ENCODE peak calls at places on chromosomes 6 and 20, in five cellular contexts. F, W, D, H and U are unnamed samples.

GRCh38 chr6:146885708-146886457 is 287.1 kb downstream of the ADGB start:
- DNase-seq in H (no peak), F (no peak), D (no peak), W (no peak), U (no peak)

GRCh38 chr6:94673251-94673650 is 904.1 kb upstream of the MANEA start:
- DNase-seq in D (no peak), W (no peak), H (no peak), F (no peak), U (no peak)

GRCh38 chr20:37464173-37464572 is 56.9 kb upstream of the NNAT start:
- DNase-seq in W (no peak), H (no peak), F (no peak), D (no peak), U (no peak)

GRCh38 chr20:52313335-52313963 is 121.9 kb upstream of the ZFP64 start:
- DNase-seq in D (peak), F (no peak), W (peak), H (peak), U (peak)

GRCh38 chr6:41756354-41756753 is 9.2 kb upstream of the PGC start:
- DNase-seq in F (no peak), W (no peak), D (no peak), H (no peak), U (no peak)

GRCh38 chr20:7798176-7798575 is 142.1 kb downstream of the HAO1 start:
- DNase-seq in F (no peak), D (peak), H (no peak), W (no peak), U (no peak)

GRCh38 chr20:44973053-44973452 is 6.7 kb downstream of the STK4 start:
- DNase-seq in H (peak), D (peak), W (no peak), F (no peak), U (peak)

GRCh38 chr6:101502818-101503217 is 109.3 kb downstream of the GRIK2 start:
- DNase-seq in W (peak), D (no peak), H (no peak), F (no peak), U (no peak)

GRCh38 chr6:166850677-166851076 is 105.7 kb downstream of the RNASET2 start:
- DNase-seq in W (no peak), D (no peak), H (no peak), F (no peak), U (no peak)

GRCh38 chr6:19613678-19614077 is 223.5 kb upstream of the ID4 start:
- DNase-seq in D (peak), H (no peak), F (no peak), W (no peak), U (no peak)

GRCh38 chr6:27495386-27496135 is 22.7 kb upstream of the ZNF184 start:
- DNase-seq in W (peak), H (peak), D (peak), F (no peak), U (peak)

GRCh38 chr6:31068738-31069340 is 43.5 kb downstream of the C6orf15 start:
- DNase-seq in D (peak), F (peak), W (peak), H (peak), U (peak)

GRCh38 chr20:22686097-22686496 is 101.7 kb upstream of the FOXA2 start:
- DNase-seq in F (no peak), D (peak), H (peak), W (peak), U (peak)

GRCh38 chr6:12749531-12750379 is 33.2 kb downstream of the PHACTR1 start:
- DNase-seq in D (no peak), F (no peak), H (no peak), W (peak), U (no peak)

GRCh38 chr20:23654722-23655121 is 17.0 kb upstream of the CST3 start:
- DNase-seq in W (no peak), F (no peak), D (no peak), H (no peak), U (no peak)

GRCh38 chr20:13025181-13025580 is 16.4 kb downstream of the SPTLC3 start:
- DNase-seq in H (no peak), D (no peak), W (no peak), F (no peak), U (no peak)

GRCh38 chr6:98539669-98540207 is 294.6 kb upstream of the POU3F2 start:
- DNase-seq in D (no peak), F (no peak), W (peak), H (no peak), U (no peak)

GRCh38 chr20:3706774-3707507 is 5.5 kb downstream of the SIGLEC1 start:
- DNase-seq in D (peak), H (no peak), F (no peak), W (no peak), U (no peak)

GRCh38 chr6:33949877-33950831 is 146.4 kb upstream of the MLN start:
- DNase-seq in W (peak), D (no peak), F (no peak), H (no peak), U (no peak)

GRCh38 chr6:151365233-151365632 is 26.1 kb downstream of the ZBTB2 start:
- DNase-seq in D (no peak), H (no peak), W (no peak), F (no peak), U (no peak)

GRCh38 chr6:26054937-26055669 is 32.1 kb upstream of the HFE start:
- DNase-seq in W (peak), H (peak), D (peak), F (peak), U (peak)

GRCh38 chr6:112429226-112429625 is 82.1 kb downstream of the RFPL4B start:
- DNase-seq in D (peak), F (no peak), H (no peak), W (peak), U (peak)

GRCh38 chr6:56842602-56843475 is 112.1 kb upstream of the BEND6 start:
- DNase-seq in F (no peak), W (peak), H (no peak), D (peak), U (peak)

GRCh38 chr20:6707231-6707870 is 60.1 kb upstream of the BMP2 start:
- DNase-seq in W (no peak), H (no peak), F (no peak), D (peak), U (no peak)

GRCh38 chr6:117615981-117616961 is 14.0 kb upstream of the GOPC start:
- DNase-seq in D (peak), W (peak), F (no peak), H (no peak), U (peak)

GRCh38 chr6:75331134-75331533 is 46.5 kb upstream of the TMEM30A start:
- DNase-seq in D (peak), H (peak), F (no peak), W (no peak), U (no peak)

GRCh38 chr6:140464720-140465119 is 1090.3 kb upstream of the CITED2 start:
- DNase-seq in F (no peak), D (peak), W (no peak), H (no peak), U (no peak)

GRCh38 chr6:122563364-122564052 is 46.7 kb upstream of the PKIB start:
- DNase-seq in W (peak), D (no peak), F (no peak), H (no peak), U (no peak)

GRCh38 chr6:27962506-27962905 is 5.5 kb downstream of the OR2B6 start:
- DNase-seq in W (no peak), F (no peak), H (no peak), D (no peak), U (no peak)

GRCh38 chr6:46407246-46407645 is 84.0 kb downstream of the RCAN2 start:
- DNase-seq in F (no peak), D (no peak), H (no peak), W (no peak), U (no peak)

GRCh38 chr6:145044606-145045275 is 690.6 kb downstream of the EPM2A start:
- DNase-seq in D (peak), H (peak), W (no peak), F (no peak), U (no peak)

GRCh38 chr6:5968817-5969726 is 37.7 kb downstream of the NRN1 start:
- DNase-seq in W (peak), H (no peak), F (no peak), D (peak), U (no peak)